ENCODE peak calls at places on chromosomes 12 and 14, in six cellular contexts. X is activated CD4-positive, CD25-positive, alpha-beta regulatory T cell treated with anti-CD3 and anti-CD28 coated beads, Interleukin-2, amount 50 U/mL, for 72 hours; W is CD8-positive, alpha-beta memory T cell; I is SK-MEL-5; Z is stimulated activated CD8-positive, alpha-beta memory T cell treated with anti-CD3 and anti-CD28 coated beads, Interleukin-15, amount 100 ng/mL, for 24 hours; D is GM13977. H is an unnamed sample.
A peak's percentile ranks its signal among the peaks of the same experiment; 100 is the strongest.

GRCh38 chr14:100902792-100903191 is 730 bp downstream of the RTL1 start:
- DNase-seq in I (no peak), W (no peak), D (no peak), Z (no peak), X (no peak), H (no peak)

GRCh38 chr12:52195065-52195730 is 3.4 kb upstream of the KRT80 start:
- DNase-seq in X (no peak), D (no peak), I (no peak), W (no peak), Z (no peak), H (no peak)

GRCh38 chr12:114838480-114838879 is 154.5 kb upstream of the TBX3 start:
- DNase-seq in I (no peak), X (no peak), W (no peak), D (no peak), Z (no peak), H (no peak)

GRCh38 chr14:93029911-93030555 is 85.7 kb downstream of the ITPK1 start:
- DNase-seq in D (no peak), I (no peak), Z (no peak), W (no peak), X (no peak), H (no peak)

GRCh38 chr12:64178122-64178521 is 44.0 kb downstream of the KICS2 start:
- DNase-seq in W (no peak), I (no peak), X (no peak), Z (no peak), D (no peak), H (no peak)

GRCh38 chr12:67515679-67516363 is 132.7 kb upstream of the DYRK2 start:
- DNase-seq in W (peak; percentile 61), I (no peak), Z (no peak), D (no peak), X (no peak), H (no peak)

GRCh38 chr12:47739959-47740358 is 14.7 kb upstream of the ENDOU start:
- DNase-seq in X (no peak), W (no peak), D (peak; percentile 78), Z (no peak), I (no peak), H (peak; percentile 82)

GRCh38 chr14:68659021-68659931 is 133.6 kb downstream of the ZFP36L1 start:
- DNase-seq in X (no peak), D (no peak), Z (no peak), W (no peak), I (no peak), H (no peak)

GRCh38 chr12:117408161-117408791 is 46.9 kb upstream of the NOS1 start:
- DNase-seq in Z (no peak), W (no peak), I (no peak), X (no peak), D (no peak), H (no peak)

GRCh38 chr12:48447755-48448154 is 24.6 kb upstream of the ANP32D start:
- DNase-seq in I (no peak), X (no peak), D (no peak), Z (no peak), W (no peak), H (no peak)

GRCh38 chr14:22886500-22887259 is 3.7 kb downstream of the REM2 start:
- DNase-seq in X (peak; percentile 73), Z (peak; percentile 36), I (peak; percentile 12), D (peak; percentile 92), W (peak; percentile 71), H (peak; percentile 92)

GRCh38 chr12:1662761-1663439 is 28.0 kb upstream of the ADIPOR2 start:
- DNase-seq in X (peak; percentile 33), I (no peak), Z (no peak), D (no peak), W (peak; percentile 30), H (peak; percentile 56)

GRCh38 chr12:114430306-114430705 is 24.4 kb upstream of the TBX5 start:
- DNase-seq in X (no peak), W (no peak), I (peak; percentile 59), Z (no peak), D (no peak), H (no peak)

GRCh38 chr14:49424436-49425331 is 161.5 kb downstream of the RPS29 start:
- DNase-seq in X (no peak), D (no peak), Z (no peak), W (no peak), I (no peak), H (no peak)

GRCh38 chr14:75283162-75283883 is 4.7 kb downstream of the FOS start:
- DNase-seq in W (peak; percentile 67), I (peak; percentile 47), D (no peak), X (no peak), Z (no peak), H (no peak)

GRCh38 chr12:31603546-31604009 is 12.6 kb upstream of the DENND5B start:
- DNase-seq in X (no peak), Z (no peak), D (no peak), W (no peak), I (no peak), H (no peak)

GRCh38 chr12:127270193-127270592 is 996.8 kb upstream of the TMEM132C start:
- DNase-seq in Z (no peak), D (no peak), I (peak; percentile 25), X (no peak), W (no peak), H (no peak)

GRCh38 chr14:99821519-99822165 is 28.4 kb downstream of the EML1 start:
- DNase-seq in I (peak; percentile 21), W (peak; percentile 2), X (no peak), Z (no peak), D (no peak), H (no peak)

GRCh38 chr14:90846511-90846910 is 30.3 kb upstream of the TTC7B start:
- DNase-seq in Z (no peak), W (no peak), D (no peak), I (no peak), X (no peak), H (no peak)

GRCh38 chr14:63956326-63956725 is 103.5 kb downstream of the SYNE2 start:
- DNase-seq in D (no peak), I (no peak), Z (no peak), W (no peak), X (no peak), H (no peak)

GRCh38 chr12:89468648-89469326 is 55.8 kb downstream of the GALNT4 start:
- DNase-seq in W (peak; percentile 45), I (no peak), D (peak; percentile 22), Z (no peak), X (no peak), H (peak; percentile 36)

GRCh38 chr14:74804219-74804825 is 41.2 kb downstream of the YLPM1 start:
- DNase-seq in D (peak; percentile 37), I (peak; percentile 66), W (peak; percentile 10), X (no peak), Z (no peak), H (peak; percentile 40)